ENCODE peak calls at places on chromosomes 7 and 10, in four cellular contexts. W is heart left ventricle, S is DND-41, Y is mammary epithelial cell. X is an unnamed sample.
A peak's percentile ranks its signal among the peaks of the same experiment; 100 is the strongest.

GRCh38 chr7:114402866-114403635 is 11.6 kb upstream of the FOXP2 start:
- DNase-seq in W (no peak), S (no peak), Y (no peak), X (no peak)

GRCh38 chr10:9069136-9069535 is 1014.6 kb downstream of the GATA3 start:
- DNase-seq in W (no peak), S (no peak), Y (peak; percentile 85), X (no peak)

GRCh38 chr10:29389493-29389892 is 100.6 kb downstream of the LYZL1 start:
- DNase-seq in W (no peak), S (no peak), Y (no peak), X (no peak)

GRCh38 chr10:110815354-110816004 is 56.2 kb upstream of the PDCD4 start:
- DNase-seq in W (peak; percentile 53), S (no peak), Y (no peak), X (peak; percentile 52)

GRCh38 chr7:148921806-148922205 is 37.7 kb upstream of the EZH2 start:
- DNase-seq in W (no peak), S (no peak), Y (no peak), X (peak; percentile 39)

GRCh38 chr10:110860576-110861241 is 11.0 kb upstream of the PDCD4 start:
- DNase-seq in W (no peak), S (no peak), Y (no peak), X (no peak)

GRCh38 chr10:82982110-82982608 is 1107.2 kb downstream of the NRG3 start:
- DNase-seq in W (no peak), S (no peak), Y (peak; percentile 87), X (no peak)

GRCh38 chr7:46948776-46949175 is 633.1 kb downstream of the TNS3 start:
- DNase-seq in W (no peak), S (no peak), Y (no peak), X (no peak)

GRCh38 chr7:105589221-105590077 is 8.2 kb upstream of the EFCAB10 start:
- DNase-seq in W (peak; percentile 31), S (peak; percentile 74), Y (peak; percentile 76), X (no peak)

GRCh38 chr10:49707585-49707984 is 28.1 kb downstream of the C10orf53 start:
- DNase-seq in W (no peak), S (no peak), Y (no peak), X (no peak)

GRCh38 chr10:45646384-45647050 is 26.1 kb downstream of the ZFAND4 start:
- DNase-seq in W (no peak), S (no peak), Y (no peak), X (no peak)

GRCh38 chr10:36624551-36625100 is 500.8 kb upstream of the ANKRD30A start:
- DNase-seq in W (no peak), S (no peak), Y (no peak), X (no peak)

GRCh38 chr7:30464231-30464660 is 14.3 kb downstream of the NOD1 start:
- DNase-seq in W (no peak), S (no peak), Y (no peak), X (no peak)

GRCh38 chr10:119537953-119538630 is 4.4 kb downstream of the RGS10 start:
- DNase-seq in W (no peak), S (no peak), Y (no peak), X (no peak)

GRCh38 chr10:31280972-31281371 is 38.0 kb upstream of the ZEB1 start:
- DNase-seq in W (no peak), S (no peak), Y (no peak), X (no peak)

GRCh38 chr10:74419491-74420466 is 268.8 kb downstream of the ADK start:
- DNase-seq in W (no peak), S (peak; percentile 18), Y (peak; percentile 9), X (no peak)

GRCh38 chr10:26810435-26811026 is 50.2 kb downstream of the ABI1 start:
- DNase-seq in W (no peak), S (no peak), Y (no peak), X (no peak)

GRCh38 chr7:112467867-112468266 is 12.9 kb upstream of the LSMEM1 start:
- DNase-seq in W (no peak), S (no peak), Y (no peak), X (no peak)

GRCh38 chr7:17099083-17099973 is 199.1 kb upstream of the AHR start:
- DNase-seq in W (no peak), S (no peak), Y (peak; percentile 96), X (no peak)

GRCh38 chr10:30387646-30388243 is 38.7 kb upstream of the MTPAP start:
- DNase-seq in W (no peak), S (no peak), Y (peak; percentile 87), X (no peak)

GRCh38 chr10:49138361-49138891 is 4.6 kb upstream of the FAM170B start:
- DNase-seq in W (peak; percentile 37), S (no peak), Y (no peak), X (peak; percentile 36)

GRCh38 chr7:27382307-27382706 is 139.7 kb downstream of the EVX1 start:
- DNase-seq in W (no peak), S (no peak), Y (no peak), X (no peak)

GRCh38 chr10:93495654-93496321 is 624 bp upstream of the CEP55 start:
- DNase-seq in W (no peak), S (peak; percentile 24), Y (peak; percentile 41), X (no peak)

GRCh38 chr7:24716480-24717246 is 40.6 kb downstream of the GSDME start:
- DNase-seq in W (no peak), S (no peak), Y (no peak), X (no peak)

GRCh38 chr10:123798856-123799255 is 92.8 kb downstream of the CPXM2 start:
- DNase-seq in W (no peak), S (no peak), Y (no peak), X (no peak)

GRCh38 chr7:11524476-11525398 is 307.3 kb downstream of the THSD7A start:
- DNase-seq in W (no peak), S (no peak), Y (no peak), X (no peak)

GRCh38 chr7:140810830-140811556 is 113.7 kb downstream of the BRAF start:
- DNase-seq in W (peak; percentile 56), S (peak; percentile 64), Y (peak; percentile 55), X (no peak)

DNA sequence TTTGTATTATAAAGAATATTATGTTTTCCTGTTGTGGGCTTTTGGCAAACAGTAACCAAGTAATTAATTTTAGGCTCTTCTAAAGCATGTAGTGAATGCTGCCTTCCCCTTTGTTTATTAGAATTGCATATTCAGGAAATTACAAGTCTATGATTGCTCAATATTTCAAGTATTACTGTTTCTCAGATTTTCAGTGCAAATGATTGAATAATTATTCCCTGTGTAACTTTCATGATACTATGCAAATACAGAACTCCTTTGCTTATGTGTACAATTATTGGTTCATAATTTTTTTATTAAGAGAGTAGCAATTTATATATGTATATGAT is 179.7 kb downstream of the REEP3 start:
- DNase-seq in W (no peak), S (no peak), Y (peak; percentile 37), X (no peak)
- H3K4me1 ChIP-seq in W (peaks cover 21% of the 10 kb centered on the region), S (no peaks in the 10 kb centered on the region), Y (peaks cover 34% of the 10 kb centered on the region), X (peaks cover 32% of the 10 kb centered on the region)

GRCh38 chr10:11643039-11643438 is 31.6 kb upstream of the USP6NL start:
- DNase-seq in W (no peak), S (no peak), Y (no peak), X (no peak)
- TF ChIP-seq CTCF in W (no peak), S (no peak), Y (no peak), X (no peak)

GRCh38 chr10:35421553-35422178 is 85.4 kb downstream of the CCNY start:
- DNase-seq in W (no peak), S (no peak), Y (peak; percentile 82), X (no peak)
- H3K27ac ChIP-seq in W (peak overlapping the region; percentile 69), S (no peak overlapping the region), Y (peak overlapping the region; percentile 47), X (peak overlapping the region; percentile 62)

GRCh38 chr7:128000854-128001265 is 30.4 kb downstream of the LRRC4 start:
- DNase-seq in W (no peak), S (no peak), Y (no peak), X (no peak)
- H3K4me1 ChIP-seq in W (peaks cover 59% of the 10 kb centered on the region), S (peaks cover 3% of the 10 kb centered on the region), Y (no peaks in the 10 kb centered on the region), X (peaks cover 49% of the 10 kb centered on the region)

GRCh38 chr7:45073031-45073842 is 15.5 kb downstream of the NACAD start:
- DNase-seq in W (no peak), S (no peak), Y (no peak), X (no peak)
- TF ChIP-seq CTCF in W (no peak), S (peak; percentile 19), Y (no peak), X (no peak)

GRCh38 chr10:96719205-96719604 is 1.1 kb downstream of the PIK3AP1 start:
- DNase-seq in W (no peak), S (no peak), Y (no peak), X (no peak)
- H3K27ac ChIP-seq in W (peak overlapping the region; percentile 89), S (peak overlapping the region; percentile 61), Y (no peak overlapping the region), X (no peak overlapping the region)

GRCh38 chr7:151601521-151602305 is 82.0 kb upstream of the RHEB start:
- DNase-seq in W (no peak), S (no peak), Y (peak; percentile 77), X (no peak)

GRCh38 chr7:151598045-151598444 is 78.3 kb upstream of the RHEB start:
- DNase-seq in W (no peak), S (no peak), Y (peak; percentile 88), X (no peak)

GRCh38 chr7:151597541-151597940 is 77.8 kb upstream of the RHEB start:
- DNase-seq in W (no peak), S (no peak), Y (no peak), X (no peak)

GRCh38 chr7:151595702-151596340 is 76.1 kb upstream of the RHEB start:
- DNase-seq in W (no peak), S (no peak), Y (no peak), X (no peak)

GRCh38 chr7:151599401-151600227 is 79.9 kb upstream of the RHEB start:
- DNase-seq in W (no peak), S (no peak), Y (peak; percentile 69), X (peak; percentile 53)
- H3K4me1 ChIP-seq in W (peaks cover 44% of the 10 kb centered on the region), S (no peaks in the 10 kb centered on the region), Y (peaks cover 56% of the 10 kb centered on the region), X (peaks cover 42% of the 10 kb centered on the region)

GRCh38 chr10:131852823-131853609 is 47.8 kb upstream of the PPP2R2D start:
- DNase-seq in W (peak; percentile 11), S (no peak), Y (no peak), X (no peak)
- TF ChIP-seq CTCF in W (no peak), S (no peak), Y (no peak), X (no peak)

GRCh38 chr7:66920256-66920655 is 769 bp upstream of the TMEM248 start:
- DNase-seq in W (no peak), S (no peak), Y (no peak), X (no peak)
- H3K27ac ChIP-seq in W (peak overlapping the region; percentile 87), S (peak overlapping the region; percentile 11), Y (no peak overlapping the region), X (no peak overlapping the region)

GRCh38 chr10:79270471-79271246 is 76.6 kb upstream of the PPIF start:
- DNase-seq in W (no peak), S (no peak), Y (no peak), X (no peak)
- H3K4me1 ChIP-seq in W (peaks cover 100% of the 10 kb centered on the region), S (no peaks in the 10 kb centered on the region), Y (peaks cover 63% of the 10 kb centered on the region), X (peaks cover 96% of the 10 kb centered on the region)